ENCODE peak calls at places on chromosomes 3 and 15, in four cellular contexts. N, D, W and K are unnamed samples.

GRCh38 chr15:38297623-38298388 is 45.2 kb downstream of the SPRED1 start:
- DNase-seq in W (no peak), D (no peak), N (no peak), K (no peak)

GRCh38 chr3:190580443-190580842 is 66.6 kb downstream of the IL1RAP start:
- DNase-seq in W (no peak), D (no peak), N (no peak), K (no peak)

GRCh38 chr3:78812166-78812565 is 955.6 kb downstream of the ROBO1 start:
- DNase-seq in W (no peak), N (no peak), D (no peak), K (no peak)

GRCh38 chr3:170267793-170268192 is 45.6 kb downstream of the PRKCI start:
- DNase-seq in D (no peak), W (no peak), N (no peak), K (no peak)

GRCh38 chr15:82950746-82951370 is 1.7 kb downstream of the HOMER2 start:
- DNase-seq in W (no peak), N (no peak), D (no peak), K (no peak)

GRCh38 chr15:90822204-90822955 is 46.0 kb upstream of the FURIN start:
- DNase-seq in D (no peak), W (no peak), N (no peak), K (no peak)

GRCh38 chr3:18648868-18649450 is 223.8 kb upstream of the SATB1 start:
- DNase-seq in W (no peak), N (no peak), D (no peak), K (no peak)

GRCh38 chr3:2354702-2355101 is 256.0 kb downstream of the CNTN4 start:
- DNase-seq in W (no peak), D (no peak), N (no peak), K (peak)

GRCh38 chr3:195116393-195117185 is 154.4 kb downstream of the XXYLT1 start:
- DNase-seq in W (no peak), D (no peak), N (no peak), K (no peak)

GRCh38 chr3:123096701-123097100 is 29.9 kb downstream of the PDIA5 start:
- DNase-seq in W (no peak), N (peak), D (no peak), K (no peak)

GRCh38 chr3:71063768-71064287 is 519.7 kb downstream of the FOXP1 start:
- DNase-seq in N (no peak), W (peak), D (no peak), K (peak)

GRCh38 chr3:52429779-52430415 is 15.0 kb downstream of the SEMA3G start:
- DNase-seq in N (no peak), W (no peak), D (no peak), K (no peak)

GRCh38 chr3:135218782-135219181 is 423.7 kb downstream of the EPHB1 start:
- DNase-seq in W (no peak), D (no peak), N (no peak), K (no peak)

GRCh38 chr3:31533169-31533870 is 595 bp downstream of the STT3B start:
- DNase-seq in N (peak), D (peak), W (peak), K (peak)

GRCh38 chr3:196638922-196639516 is 475 bp upstream of the NRROS start:
- DNase-seq in D (no peak), W (no peak), N (no peak), K (no peak)

GRCh38 chr3:152997526-152997925 is 162.6 kb downstream of the P2RY1 start:
- DNase-seq in W (no peak), D (no peak), N (no peak), K (no peak)

GRCh38 chr3:39109086-39109485 is 1.6 kb downstream of the TTC21A start:
- DNase-seq in N (no peak), D (no peak), W (no peak), K (no peak)

GRCh38 chr3:68256635-68257034 is 602.2 kb upstream of the SUCLG2 start:
- DNase-seq in D (no peak), W (peak), N (no peak), K (peak)

GRCh38 chr3:107206141-107206540 is 171.1 kb upstream of the CCDC54 start:
- DNase-seq in N (no peak), W (peak), D (no peak), K (peak)

GRCh38 chr15:82393671-82394070 is 35.9 kb upstream of the GOLGA6L9 start:
- DNase-seq in D (no peak), N (no peak), W (no peak), K (no peak)

GRCh38 chr15:85583404-85584390 is 203.3 kb downstream of the AKAP13 start:
- DNase-seq in W (peak), D (no peak), N (no peak), K (no peak)

GRCh38 chr3:179451335-179452165 is at the start of gene GNB4:
- DNase-seq in D (peak), W (peak), N (peak), K (peak)

GRCh38 chr3:54870423-54870822 is 57.4 kb downstream of the LRTM1 start:
- DNase-seq in N (no peak), D (no peak), W (peak), K (no peak)

GRCh38 chr3:36991923-36992805 is 767 bp downstream of the EPM2AIP1 start:
- DNase-seq in D (no peak), N (no peak), W (peak), K (no peak)

GRCh38 chr15:90327313-90327712 is 24.8 kb upstream of the ZNF774 start:
- DNase-seq in D (no peak), N (no peak), W (no peak), K (no peak)

GRCh38 chr15:83914906-83915305 is 261.0 kb downstream of the ADAMTSL3 start:
- DNase-seq in W (no peak), N (no peak), D (no peak), K (no peak)